ENCODE peak calls at places on chromosomes 3 and 15, in four cellular contexts. One of them, this sample, is unnamed.

GRCh38 chr15:44501768-44502366 is 35.1 kb upstream of the EIF3J start:
- DNase-seq in PC-3: peak; percentile 48
- DNase-seq in breast epithelium: no peak
- DNase-seq in tibial artery: no peak
- DNase-seq in this sample: no peak

GRCh38 chr3:71103430-71103881 is 480.1 kb downstream of the FOXP1 start:
- DNase-seq in PC-3: peak; percentile 79
- DNase-seq in tibial artery: peak; percentile 58
- DNase-seq in breast epithelium: no peak
- DNase-seq in this sample: peak; percentile 73

GRCh38 chr3:139797724-139798343 is 120.1 kb upstream of the NMNAT3 start:
- DNase-seq in breast epithelium: no peak
- DNase-seq in PC-3: peak; percentile 29
- DNase-seq in tibial artery: no peak
- DNase-seq in this sample: peak; percentile 12

GRCh38 chr3:55468251-55468650 is 18.9 kb downstream of the WNT5A start:
- DNase-seq in PC-3: peak; percentile 19
- DNase-seq in breast epithelium: no peak
- DNase-seq in tibial artery: no peak
- DNase-seq in this sample: no peak

GRCh38 chr3:5014431-5014830 is 35.2 kb downstream of the BHLHE40 start:
- DNase-seq in PC-3: no peak
- DNase-seq in tibial artery: no peak
- DNase-seq in breast epithelium: no peak
- DNase-seq in this sample: no peak

GRCh38 chr15:36519067-36519466 is 60.4 kb upstream of the CDIN1 start:
- DNase-seq in PC-3: no peak
- DNase-seq in tibial artery: no peak
- DNase-seq in breast epithelium: no peak
- DNase-seq in this sample: no peak

GRCh38 chr15:47374222-47374621 is 343.1 kb upstream of the SEMA6D start:
- DNase-seq in PC-3: peak; percentile 39
- DNase-seq in breast epithelium: no peak
- DNase-seq in tibial artery: no peak
- DNase-seq in this sample: no peak

GRCh38 chr3:50467932-50468331 is 35.5 kb downstream of the CACNA2D2 start:
- DNase-seq in tibial artery: no peak
- DNase-seq in PC-3: no peak
- DNase-seq in breast epithelium: no peak
- DNase-seq in this sample: no peak

GRCh38 chr3:111073186-111073585 is 1.6 kb downstream of the NECTIN3 start:
- DNase-seq in PC-3: peak; percentile 37
- DNase-seq in tibial artery: no peak
- DNase-seq in breast epithelium: no peak
- DNase-seq in this sample: peak; percentile 27

GRCh38 chr3:29746163-29746562 is 465.3 kb downstream of the RBMS3 start:
- DNase-seq in tibial artery: no peak
- DNase-seq in PC-3: no peak
- DNase-seq in breast epithelium: no peak
- DNase-seq in this sample: no peak

GRCh38 chr3:66485291-66485968 is 15.4 kb downstream of the LRIG1 start:
- DNase-seq in tibial artery: peak; percentile 33
- DNase-seq in PC-3: no peak
- DNase-seq in breast epithelium: no peak
- DNase-seq in this sample: no peak

GRCh38 chr15:27866505-27867165 is 232.5 kb downstream of the OCA2 start:
- DNase-seq in PC-3: no peak
- DNase-seq in breast epithelium: no peak
- DNase-seq in tibial artery: no peak
- DNase-seq in this sample: no peak

GRCh38 chr15:88256261-88257230 is at the start of gene NTRK3:
- DNase-seq in PC-3: no peak
- DNase-seq in tibial artery: no peak
- DNase-seq in breast epithelium: no peak
- DNase-seq in this sample: no peak

GRCh38 chr15:83585770-83586169 is 68.2 kb upstream of the ADAMTSL3 start:
- DNase-seq in tibial artery: no peak
- DNase-seq in breast epithelium: no peak
- DNase-seq in PC-3: no peak
- DNase-seq in this sample: no peak

GRCh38 chr15:88908697-88909621 is 4.2 kb downstream of the MFGE8 start:
- DNase-seq in tibial artery: no peak
- DNase-seq in PC-3: no peak
- DNase-seq in breast epithelium: no peak
- DNase-seq in this sample: no peak

GRCh38 chr15:52642386-52643361 is 36.5 kb downstream of the ATOSA start:
- DNase-seq in tibial artery: no peak
- DNase-seq in breast epithelium: no peak
- DNase-seq in PC-3: peak; percentile 37
- DNase-seq in this sample: no peak

GRCh38 chr15:85316244-85316934 is 64.0 kb upstream of the AKAP13 start:
- DNase-seq in breast epithelium: no peak
- DNase-seq in tibial artery: no peak
- DNase-seq in PC-3: peak; percentile 39
- DNase-seq in this sample: no peak

GRCh38 chr3:176321099-176321498 is 876.2 kb downstream of the TBL1XR1 start:
- DNase-seq in tibial artery: no peak
- DNase-seq in breast epithelium: no peak
- DNase-seq in PC-3: no peak
- DNase-seq in this sample: no peak

GRCh38 chr15:39248204-39248603 is 332.7 kb upstream of the THBS1 start:
- DNase-seq in tibial artery: no peak
- DNase-seq in breast epithelium: no peak
- DNase-seq in PC-3: peak; percentile 86
- DNase-seq in this sample: peak; percentile 93

GRCh38 chr3:186425788-186426730 is 64.0 kb upstream of the DGKG start:
- DNase-seq in PC-3: peak; percentile 81
- DNase-seq in tibial artery: no peak
- DNase-seq in breast epithelium: no peak
- DNase-seq in this sample: no peak

GRCh38 chr3:141255864-141256263 is 24.2 kb downstream of the PXYLP1 start:
- DNase-seq in PC-3: no peak
- DNase-seq in tibial artery: no peak
- DNase-seq in breast epithelium: no peak
- DNase-seq in this sample: no peak

GRCh38 chr3:141421186-141421585 is 52.9 kb downstream of the ZBTB38 start:
- DNase-seq in PC-3: no peak
- DNase-seq in breast epithelium: no peak
- DNase-seq in tibial artery: no peak
- DNase-seq in this sample: no peak

GRCh38 chr3:17642474-17642873 is 100.0 kb downstream of the TBC1D5 start:
- DNase-seq in tibial artery: no peak
- DNase-seq in breast epithelium: no peak
- DNase-seq in PC-3: no peak
- DNase-seq in this sample: no peak

GRCh38 chr15:88247914-88248313 is 8.6 kb downstream of the NTRK3 start:
- DNase-seq in PC-3: no peak
- DNase-seq in breast epithelium: no peak
- DNase-seq in tibial artery: no peak
- DNase-seq in this sample: no peak

GRCh38 chr3:38221005-38221404 is 44.6 kb upstream of the SLC22A13 start:
- DNase-seq in PC-3: no peak
- DNase-seq in breast epithelium: no peak
- DNase-seq in tibial artery: no peak
- DNase-seq in this sample: no peak

GRCh38 chr3:24684506-24685023 is 189.9 kb upstream of the THRB start:
- DNase-seq in breast epithelium: no peak
- DNase-seq in tibial artery: no peak
- DNase-seq in PC-3: peak; percentile 44
- DNase-seq in this sample: no peak

GRCh38 chr3:62169871-62170660 is 203.3 kb downstream of the FEZF2 start:
- DNase-seq in breast epithelium: no peak
- DNase-seq in PC-3: no peak
- DNase-seq in tibial artery: no peak
- DNase-seq in this sample: no peak

GRCh38 chr3:116141724-116142123 is 303.6 kb downstream of the LSAMP start:
- DNase-seq in PC-3: peak; percentile 9
- DNase-seq in breast epithelium: no peak
- DNase-seq in tibial artery: no peak
- DNase-seq in this sample: no peak

GRCh38 chr3:155746703-155747102 is 1.8 kb upstream of the PLCH1 start:
- DNase-seq in PC-3: no peak
- DNase-seq in tibial artery: no peak
- DNase-seq in breast epithelium: no peak
- DNase-seq in this sample: no peak

GRCh38 chr3:54393150-54393549 is 270.8 kb downstream of the CACNA2D3 start:
- DNase-seq in breast epithelium: no peak
- DNase-seq in PC-3: no peak
- DNase-seq in tibial artery: no peak
- DNase-seq in this sample: no peak
- H3K9me3 ChIP-seq in breast epithelium: no peaks in the 10 kb centered on the region
- H3K9me3 ChIP-seq in PC-3: peaks cover 3% of the 10 kb centered on the region
- H3K9me3 ChIP-seq in tibial artery: no peaks in the 10 kb centered on the region
- H3K9me3 ChIP-seq in this sample: no peaks in the 10 kb centered on the region

GRCh38 chr15:95429345-95429744 is 901.2 kb upstream of the NR2F2 start:
- DNase-seq in tibial artery: no peak
- DNase-seq in breast epithelium: no peak
- DNase-seq in PC-3: no peak
- DNase-seq in this sample: no peak
- H3K4me1 ChIP-seq in tibial artery: peaks cover 8% of the 10 kb centered on the region
- H3K4me1 ChIP-seq in breast epithelium: no peaks in the 10 kb centered on the region
- H3K4me1 ChIP-seq in PC-3: no peaks in the 10 kb centered on the region
- H3K4me1 ChIP-seq in this sample: no peaks in the 10 kb centered on the region

GRCh38 chr3:42421818-42422796 is 11.7 kb upstream of the LYZL4 start:
- DNase-seq in tibial artery: no peak
- DNase-seq in breast epithelium: no peak
- DNase-seq in PC-3: no peak
- DNase-seq in this sample: no peak
- H3K4me3 ChIP-seq in tibial artery: no peak overlapping the region
- H3K4me3 ChIP-seq in breast epithelium: no peak overlapping the region
- H3K4me3 ChIP-seq in PC-3: no peak overlapping the region
- H3K4me3 ChIP-seq in this sample: no peak overlapping the region

GRCh38 chr3:1026395-1026794 is 66.4 kb upstream of the CNTN6 start:
- DNase-seq in PC-3: no peak
- DNase-seq in breast epithelium: no peak
- DNase-seq in tibial artery: no peak
- DNase-seq in this sample: no peak
- H3K9me3 ChIP-seq in PC-3: peaks cover 18% of the 10 kb centered on the region
- H3K9me3 ChIP-seq in breast epithelium: no peaks in the 10 kb centered on the region
- H3K9me3 ChIP-seq in tibial artery: no peaks in the 10 kb centered on the region
- H3K9me3 ChIP-seq in this sample: no peaks in the 10 kb centered on the region

DNA sequence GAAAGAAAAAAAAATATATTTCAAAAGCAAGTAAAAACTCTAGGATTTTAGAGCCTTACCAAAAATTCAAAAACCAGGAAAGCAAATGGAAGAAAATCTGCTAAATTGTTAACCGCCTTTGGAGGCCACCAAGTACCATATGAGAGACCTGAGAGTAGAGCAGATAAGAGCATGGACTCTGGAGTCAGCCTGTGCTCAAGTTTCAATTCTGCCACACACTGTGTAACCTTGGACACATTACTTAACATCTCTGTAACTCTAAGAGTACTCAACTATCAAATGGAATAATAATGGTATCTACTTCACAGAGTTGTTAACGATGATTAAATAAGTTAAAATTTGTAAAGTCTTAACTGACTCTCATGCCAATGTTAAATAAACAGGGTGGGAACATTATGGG is 12.7 kb downstream of the RBSN start:
- DNase-seq in breast epithelium: no peak
- DNase-seq in tibial artery: no peak
- DNase-seq in PC-3: no peak
- DNase-seq in this sample: no peak
- H3K4me1 ChIP-seq in breast epithelium: no peaks in the 10 kb centered on the region
- H3K4me1 ChIP-seq in tibial artery: no peaks in the 10 kb centered on the region
- H3K4me1 ChIP-seq in PC-3: no peaks in the 10 kb centered on the region
- H3K4me1 ChIP-seq in this sample: no peaks in the 10 kb centered on the region

GRCh38 chr15:56734013-56734625 is 810 bp upstream of the ZNF280D start:
- DNase-seq in tibial artery: no peak
- DNase-seq in PC-3: no peak
- DNase-seq in breast epithelium: no peak
- DNase-seq in this sample: no peak

GRCh38 chr15:56732881-56733130 is 503 bp downstream of the ZNF280D start:
- DNase-seq in tibial artery: peak; percentile 56
- DNase-seq in PC-3: no peak
- DNase-seq in breast epithelium: no peak
- DNase-seq in this sample: no peak

GRCh38 chr15:56732135-56732880 is 1.0 kb downstream of the ZNF280D start:
- DNase-seq in PC-3: no peak
- DNase-seq in tibial artery: no peak
- DNase-seq in breast epithelium: no peak
- DNase-seq in this sample: no peak

GRCh38 chr15:56731571-56731970 is 1.7 kb downstream of the ZNF280D start:
- DNase-seq in breast epithelium: no peak
- DNase-seq in PC-3: no peak
- DNase-seq in tibial artery: no peak
- DNase-seq in this sample: no peak

GRCh38 chr15:56733131-56734012 is at the start of gene ZNF280D:
- DNase-seq in tibial artery: peak; percentile 89
- DNase-seq in breast epithelium: peak; percentile 84
- DNase-seq in PC-3: peak; percentile 73
- DNase-seq in this sample: peak; percentile 93
- H3K4me3 ChIP-seq in tibial artery: peak within 1 kb of the TSS; percentile 61
- H3K4me3 ChIP-seq in breast epithelium: peak within 1 kb of the TSS; percentile 83
- H3K4me3 ChIP-seq in PC-3: peak within 1 kb of the TSS; percentile 95
- H3K4me3 ChIP-seq in this sample: peak within 1 kb of the TSS; percentile 72

DNA sequence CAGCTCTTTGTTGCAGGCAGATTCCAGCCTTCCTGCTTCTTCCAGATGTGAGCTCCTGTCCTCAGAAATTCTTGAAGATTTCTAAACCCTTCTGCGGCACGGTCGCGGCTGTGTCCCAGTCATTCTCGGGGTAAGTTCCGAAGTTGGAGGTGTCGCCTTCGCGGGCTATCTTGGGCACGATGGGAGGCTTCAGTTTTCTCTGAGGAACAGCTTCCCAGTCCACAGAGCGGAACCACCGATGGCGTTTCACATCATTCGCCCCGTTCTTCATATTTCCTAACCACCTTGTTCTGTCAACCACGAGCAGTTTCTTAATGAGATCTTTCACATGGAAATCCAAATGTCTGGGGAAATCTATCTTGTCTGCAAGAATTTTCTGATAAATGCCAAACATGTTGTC is 24.7 kb upstream of the CERS3 start:
- DNase-seq in tibial artery: no peak
- DNase-seq in PC-3: no peak
- DNase-seq in breast epithelium: no peak
- DNase-seq in this sample: no peak
- H3K9me3 ChIP-seq in tibial artery: no peaks in the 10 kb centered on the region
- H3K9me3 ChIP-seq in PC-3: no peaks in the 10 kb centered on the region
- H3K9me3 ChIP-seq in breast epithelium: no peaks in the 10 kb centered on the region
- H3K9me3 ChIP-seq in this sample: no peaks in the 10 kb centered on the region

DNA sequence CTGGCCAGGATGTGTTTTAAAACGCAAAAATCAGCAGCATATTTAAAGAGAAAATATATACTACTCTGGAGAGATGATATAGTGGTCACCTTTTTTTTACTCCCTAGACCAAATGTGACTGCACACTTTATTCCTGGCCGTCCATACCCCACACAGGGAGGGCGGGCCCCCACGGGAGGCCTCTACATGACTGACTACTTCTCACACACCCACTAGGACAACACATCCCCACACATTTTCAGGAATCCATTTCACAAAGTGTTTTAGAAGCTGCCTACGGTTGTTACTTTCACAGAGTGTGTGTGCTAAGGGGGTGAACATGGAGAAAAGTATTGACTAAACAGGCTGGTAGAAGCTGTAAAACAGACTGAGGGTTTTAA is 67.9 kb downstream of the CHSY1 start:
- DNase-seq in tibial artery: no peak
- DNase-seq in PC-3: no peak
- DNase-seq in breast epithelium: no peak
- DNase-seq in this sample: no peak
- H3K4me1 ChIP-seq in tibial artery: peaks cover 10% of the 10 kb centered on the region
- H3K4me1 ChIP-seq in PC-3: peaks cover 7% of the 10 kb centered on the region
- H3K4me1 ChIP-seq in breast epithelium: peaks cover 10% of the 10 kb centered on the region
- H3K4me1 ChIP-seq in this sample: peaks cover 50% of the 10 kb centered on the region